ENCODE peak calls at places on chromosome 7, in six cellular contexts. R is mammary epithelial cell, U is fibroblast of the aortic adventitia, H is IMR-90, E is fibroblast of pulmonary artery, I is choroid plexus epithelial cell. D is an unnamed sample.

GRCh38 chr7:87312215-87312865 is 33.1 kb upstream of the CROT start:
- DNase-seq in U (peak; percentile 83), I (peak; percentile 85), E (peak; percentile 79), H (peak; percentile 71), R (peak; percentile 50), D (peak; percentile 9)

GRCh38 chr7:91414734-91415133 is 150.5 kb downstream of the FZD1 start:
- DNase-seq in I (no peak), H (no peak), U (no peak), R (no peak), E (no peak), D (no peak)

GRCh38 chr7:41918597-41918996 is 215.7 kb upstream of the INHBA start:
- DNase-seq in I (peak; percentile 86), H (peak; percentile 98), R (peak; percentile 67), U (peak; percentile 79), E (peak; percentile 70), D (peak; percentile 49)

GRCh38 chr7:2781636-2782035 is 62.5 kb downstream of the GNA12 start:
- DNase-seq in H (peak; percentile 71), R (no peak), U (peak; percentile 48), E (peak; percentile 66), I (peak; percentile 85), D (no peak)

GRCh38 chr7:16961650-16962049 is 79.9 kb upstream of the AGR3 start:
- DNase-seq in R (no peak), E (no peak), U (peak; percentile 72), I (no peak), H (peak; percentile 65), D (peak; percentile 77)

GRCh38 chr7:57181281-57181680 is 49.0 kb upstream of the ZNF479 start:
- DNase-seq in R (no peak), H (no peak), U (no peak), I (no peak), E (no peak), D (no peak)

GRCh38 chr7:150856303-150857275 is 4.3 kb downstream of the AOC1 start:
- DNase-seq in H (no peak), R (no peak), I (no peak), U (no peak), E (no peak), D (no peak)

GRCh38 chr7:3114917-3115316 is 71.2 kb upstream of the CARD11 start:
- DNase-seq in U (no peak), R (no peak), H (no peak), I (no peak), E (no peak), D (no peak)

GRCh38 chr7:151817315-151817690 is 59.6 kb downstream of the PRKAG2 start:
- DNase-seq in I (no peak), U (no peak), H (no peak), R (no peak), E (no peak), D (no peak)

GRCh38 chr7:158741294-158741666 is 36.7 kb upstream of the NCAPG2 start:
- DNase-seq in R (no peak), U (no peak), E (no peak), H (no peak), I (no peak), D (no peak)

GRCh38 chr7:94109556-94109955 is 105.4 kb upstream of the BET1 start:
- DNase-seq in I (no peak), R (no peak), U (no peak), E (no peak), H (no peak), D (no peak)

GRCh38 chr7:40356871-40357676 is 222.3 kb downstream of the SUGCT start:
- DNase-seq in H (peak; percentile 47), I (peak; percentile 42), U (peak; percentile 54), R (no peak), E (peak; percentile 23), D (no peak)

GRCh38 chr7:1857487-1858425 is 187.7 kb downstream of the ELFN1 start:
- DNase-seq in U (no peak), E (no peak), R (no peak), I (no peak), H (no peak), D (no peak)

GRCh38 chr7:146000882-146001281 is 115.7 kb upstream of the CNTNAP2 start:
- DNase-seq in U (no peak), I (no peak), H (no peak), R (no peak), E (no peak), D (no peak)

GRCh38 chr7:29457141-29457561 is 106.5 kb upstream of the PRR15 start:
- DNase-seq in E (no peak), I (peak; percentile 7), H (no peak), R (no peak), U (no peak), D (no peak)

GRCh38 chr7:151660141-151660540 is 140.4 kb upstream of the RHEB start:
- DNase-seq in R (no peak), H (peak; percentile 76), U (peak; percentile 8), E (no peak), I (no peak), D (no peak)

GRCh38 chr7:129845972-129846327 is 106.8 kb downstream of the UBE2H start:
- DNase-seq in R (peak; percentile 85), H (peak; percentile 91), E (peak; percentile 65), U (peak; percentile 83), I (peak; percentile 79), D (peak; percentile 54)

GRCh38 chr7:41808541-41808940 is 105.7 kb upstream of the INHBA start:
- DNase-seq in U (no peak), E (no peak), R (no peak), H (no peak), I (no peak), D (no peak)

GRCh38 chr7:93895859-93896258 is 5.3 kb upstream of the TFPI2 start:
- DNase-seq in U (no peak), I (no peak), R (no peak), E (no peak), H (no peak), D (no peak)

GRCh38 chr7:87735360-87735759 is 107.2 kb downstream of the RUNDC3B start:
- DNase-seq in U (no peak), I (peak; percentile 15), H (no peak), E (peak; percentile 23), R (peak; percentile 56), D (no peak)

GRCh38 chr7:6637544-6638229 is 569 bp downstream of the ZNF316 start:
- DNase-seq in H (peak; percentile 8), I (peak; percentile 14), E (peak; percentile 8), R (no peak), U (no peak), D (no peak)

GRCh38 chr7:29270979-29271658 is 76.5 kb downstream of the CHN2 start:
- DNase-seq in U (peak; percentile 70), I (no peak), E (peak; percentile 23), H (no peak), R (no peak), D (no peak)

DNA sequence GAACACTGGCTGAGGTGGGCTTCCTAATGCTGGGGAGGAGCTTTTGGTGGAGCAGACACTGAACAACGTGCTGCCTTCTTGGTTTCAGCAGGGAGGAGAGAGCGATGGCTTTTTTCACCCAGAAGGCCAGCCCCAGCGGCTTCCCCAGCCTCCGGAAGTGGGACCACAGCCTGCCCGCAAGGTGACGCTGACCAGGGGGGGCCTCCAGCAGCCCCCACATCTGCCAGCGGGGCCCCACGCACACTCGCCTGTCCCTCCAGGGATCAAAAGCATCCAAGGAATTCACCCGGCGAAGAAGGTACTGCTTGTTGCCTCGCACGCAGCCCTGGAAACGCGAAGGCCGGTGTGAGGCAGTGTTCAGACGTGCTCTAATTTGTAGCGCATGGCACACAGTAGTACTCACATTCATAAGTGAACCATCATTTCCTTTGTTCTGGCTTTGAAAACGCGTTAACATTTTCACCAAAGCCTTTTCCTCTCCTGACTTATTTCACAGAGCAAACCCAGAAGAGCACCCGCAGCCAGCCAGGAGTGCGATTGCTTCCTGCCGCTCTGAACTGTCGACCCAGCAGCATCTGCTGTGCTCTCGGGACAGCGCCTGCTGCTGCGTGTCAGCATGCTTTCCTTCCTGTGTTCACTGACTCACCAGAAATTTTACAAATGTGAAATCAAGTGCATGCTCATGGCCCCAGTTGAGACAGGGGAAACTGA is 48.4 kb downstream of the SHH start:
- DNase-seq in H (peak; percentile 77), U (no peak), E (peak; percentile 50), R (no peak), I (peak; percentile 96), D (no peak)
- H3K4me3 ChIP-seq in H (no peak overlapping the region), U (no peak overlapping the region), E (no peak overlapping the region), R (no peak overlapping the region), I (peak overlapping the region; percentile 30), D (no peak overlapping the region)

DNA sequence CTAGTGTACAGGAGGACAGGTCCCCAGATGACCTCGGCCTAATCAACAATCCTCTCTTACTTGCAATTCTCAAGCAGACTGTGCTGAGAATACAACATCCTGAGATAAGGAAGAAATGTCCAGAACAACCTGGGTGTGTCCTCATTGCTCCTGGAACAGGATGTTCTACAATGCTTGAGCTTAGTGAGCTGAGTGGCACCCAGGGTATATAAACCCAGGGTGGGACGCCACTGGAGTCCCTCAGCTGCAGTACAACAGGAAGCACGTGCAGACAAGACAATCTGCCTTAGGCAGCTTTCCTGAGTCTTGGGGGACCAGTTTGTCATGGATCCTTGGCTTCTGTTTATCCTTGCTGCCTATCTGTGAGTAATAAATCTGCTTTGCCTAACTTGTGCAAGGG is 27.7 kb upstream of the SLC25A13 start:
- DNase-seq in E (peak; percentile 6), H (no peak), I (no peak), R (peak; percentile 14), U (no peak), D (no peak)
- TF ChIP-seq CTCF in E (no peak), H (no peak), I (no peak), R (no peak), U (no peak), D (no peak)

DNA sequence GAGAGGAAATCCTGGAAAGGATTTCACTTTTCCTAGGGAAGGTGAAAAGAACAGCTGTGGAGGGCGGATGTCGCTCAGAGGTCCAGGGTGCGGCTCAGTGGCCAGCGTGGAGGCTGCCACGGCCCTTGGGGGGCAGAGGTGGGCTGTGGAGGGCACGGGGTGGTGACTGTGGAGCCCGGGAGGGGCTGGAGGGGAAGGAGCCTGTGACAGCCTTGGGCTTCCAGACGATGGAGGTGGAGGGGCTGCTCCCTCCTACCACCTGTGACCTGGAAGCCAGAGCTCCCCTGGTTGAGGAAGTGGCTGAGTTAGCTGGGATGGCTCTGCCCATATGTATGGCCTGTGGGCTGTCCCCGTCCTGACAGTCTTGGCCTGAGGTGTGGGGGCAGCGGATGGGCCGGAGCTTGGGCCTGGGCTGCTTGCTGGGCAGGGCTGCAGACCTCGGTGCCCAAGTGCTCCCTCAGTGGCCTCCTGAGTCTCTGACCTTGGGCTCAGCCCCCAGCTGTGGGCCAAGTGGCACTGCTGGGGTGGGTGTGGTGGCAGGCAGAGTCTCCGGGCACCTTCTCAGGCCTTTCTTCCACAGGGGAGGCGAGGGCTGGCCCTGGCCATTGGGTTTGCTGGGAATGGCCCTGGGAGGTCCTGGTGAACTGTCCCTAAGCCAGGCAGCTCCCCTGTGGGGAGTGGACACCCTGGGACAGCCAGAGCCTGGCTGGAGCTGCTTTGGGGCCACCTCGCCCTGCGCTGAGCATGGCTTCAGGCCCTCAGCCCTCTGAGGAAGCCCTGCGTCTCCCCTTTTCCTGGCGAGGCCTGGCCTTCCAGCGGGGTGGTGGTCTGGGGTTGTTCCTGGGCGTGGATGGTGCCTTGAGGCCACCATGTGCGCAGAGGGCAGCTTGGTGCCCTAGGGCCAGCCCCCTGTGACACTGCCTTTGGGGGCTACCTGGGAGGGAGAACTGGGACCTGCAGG is 3.9 kb downstream of the BRI3 start:
- DNase-seq in I (no peak), E (no peak), U (no peak), R (no peak), H (no peak), D (no peak)
- H3K4me3 ChIP-seq in I (peak overlapping the region; percentile 86), E (peak overlapping the region; percentile 95), U (peak overlapping the region; percentile 95), R (no peak overlapping the region), H (no peak overlapping the region), D (peak overlapping the region; percentile 89)

DNA sequence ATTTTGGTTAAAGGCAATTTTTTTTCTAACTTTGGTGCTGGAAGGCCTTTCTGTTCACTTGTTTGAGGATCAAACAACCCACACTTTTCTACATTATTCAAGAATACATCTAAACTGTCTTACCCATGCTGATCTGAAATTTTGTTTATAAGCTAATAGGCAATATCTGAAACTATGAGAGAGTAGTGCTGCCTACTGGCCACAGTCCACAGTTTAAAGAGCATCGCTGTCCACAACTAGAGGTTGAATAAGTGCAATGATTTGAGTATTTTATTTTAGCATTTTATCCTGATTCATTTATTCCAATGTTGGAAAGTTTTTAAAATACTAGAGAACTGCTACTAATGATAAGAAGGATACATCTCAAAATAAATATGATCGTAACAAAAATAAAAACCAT is 306.9 kb downstream of the ELMO1 start:
- DNase-seq in I (no peak), H (no peak), U (no peak), R (no peak), E (no peak), D (no peak)
- TF ChIP-seq CTCF in I (no peak), H (no peak), U (peak; percentile 5), R (no peak), E (no peak), D (no peak)